ENCODE peak calls at places on chromosomes 1 and 21, in seven cellular contexts. One of them, this sample, is unnamed.

GRCh38 chr1:62727656-62728396 is 39.6 kb upstream of the DOCK7 start:
- DNase-seq in right lobe of liver: no peak
- DNase-seq in A549: no peak
- DNase-seq in thyroid gland: no peak
- DNase-seq in Peyer's patch: no peak
- DNase-seq in heart left ventricle: no peak
- DNase-seq in tibial nerve: no peak
- DNase-seq in this sample: no peak

GRCh38 chr1:198577444-198577843 is 37.0 kb upstream of the ATP6V1G3 start:
- DNase-seq in A549: no peak
- DNase-seq in right lobe of liver: no peak
- DNase-seq in tibial nerve: no peak
- DNase-seq in thyroid gland: no peak
- DNase-seq in heart left ventricle: no peak
- DNase-seq in Peyer's patch: no peak
- DNase-seq in this sample: no peak

GRCh38 chr1:40762144-40762923 is 21.3 kb upstream of the KCNQ4 start:
- DNase-seq in thyroid gland: no peak
- DNase-seq in tibial nerve: no peak
- DNase-seq in heart left ventricle: no peak
- DNase-seq in right lobe of liver: no peak
- DNase-seq in Peyer's patch: no peak
- DNase-seq in A549: no peak
- DNase-seq in this sample: no peak

GRCh38 chr1:15836772-15837669 is 10.5 kb upstream of the SPEN start:
- DNase-seq in Peyer's patch: peak
- DNase-seq in thyroid gland: no peak
- DNase-seq in A549: no peak
- DNase-seq in right lobe of liver: peak
- DNase-seq in tibial nerve: no peak
- DNase-seq in heart left ventricle: peak
- DNase-seq in this sample: peak

GRCh38 chr1:228243093-228243492 is 35.2 kb downstream of the OBSCN start:
- DNase-seq in tibial nerve: no peak
- DNase-seq in right lobe of liver: no peak
- DNase-seq in Peyer's patch: no peak
- DNase-seq in thyroid gland: no peak
- DNase-seq in heart left ventricle: no peak
- DNase-seq in A549: no peak
- DNase-seq in this sample: no peak

GRCh38 chr1:198889732-198890131 is 250.9 kb downstream of the PTPRC start:
- DNase-seq in Peyer's patch: no peak
- DNase-seq in tibial nerve: no peak
- DNase-seq in heart left ventricle: no peak
- DNase-seq in right lobe of liver: no peak
- DNase-seq in A549: no peak
- DNase-seq in thyroid gland: no peak
- DNase-seq in this sample: no peak

GRCh38 chr1:211609120-211610024 is 30.4 kb upstream of the SLC30A1 start:
- DNase-seq in heart left ventricle: no peak
- DNase-seq in A549: peak
- DNase-seq in thyroid gland: no peak
- DNase-seq in tibial nerve: no peak
- DNase-seq in Peyer's patch: peak
- DNase-seq in right lobe of liver: no peak
- DNase-seq in this sample: no peak

GRCh38 chr21:38095220-38095619 is 161.6 kb upstream of the KCNJ15 start:
- DNase-seq in thyroid gland: no peak
- DNase-seq in Peyer's patch: no peak
- DNase-seq in A549: peak
- DNase-seq in tibial nerve: no peak
- DNase-seq in heart left ventricle: no peak
- DNase-seq in right lobe of liver: no peak
- DNase-seq in this sample: no peak

GRCh38 chr1:30778156-30778978 is 20.8 kb upstream of the LAPTM5 start:
- DNase-seq in heart left ventricle: no peak
- DNase-seq in A549: peak
- DNase-seq in tibial nerve: no peak
- DNase-seq in Peyer's patch: no peak
- DNase-seq in thyroid gland: peak
- DNase-seq in right lobe of liver: peak
- DNase-seq in this sample: no peak

GRCh38 chr1:48093696-48094518 is 96.7 kb upstream of the TRABD2B start:
- DNase-seq in heart left ventricle: no peak
- DNase-seq in Peyer's patch: peak
- DNase-seq in thyroid gland: peak
- DNase-seq in A549: peak
- DNase-seq in tibial nerve: peak
- DNase-seq in right lobe of liver: peak
- DNase-seq in this sample: peak

GRCh38 chr1:221712198-221712684 is 29.6 kb downstream of the DUSP10 start:
- DNase-seq in thyroid gland: no peak
- DNase-seq in heart left ventricle: no peak
- DNase-seq in right lobe of liver: no peak
- DNase-seq in A549: peak
- DNase-seq in Peyer's patch: peak
- DNase-seq in tibial nerve: no peak
- DNase-seq in this sample: no peak

GRCh38 chr1:236692128-236692527 is 5.8 kb downstream of the ACTN2 start:
- DNase-seq in tibial nerve: no peak
- DNase-seq in A549: no peak
- DNase-seq in Peyer's patch: no peak
- DNase-seq in thyroid gland: no peak
- DNase-seq in heart left ventricle: no peak
- DNase-seq in right lobe of liver: no peak
- DNase-seq in this sample: no peak

GRCh38 chr1:18956189-18957135 is at the start of gene IFFO2:
- DNase-seq in Peyer's patch: peak
- DNase-seq in tibial nerve: peak
- DNase-seq in A549: peak
- DNase-seq in heart left ventricle: peak
- DNase-seq in right lobe of liver: peak
- DNase-seq in thyroid gland: peak
- DNase-seq in this sample: peak

GRCh38 chr1:230507671-230508407 is 81.7 kb upstream of the PGBD5 start:
- DNase-seq in Peyer's patch: no peak
- DNase-seq in thyroid gland: peak
- DNase-seq in tibial nerve: no peak
- DNase-seq in A549: no peak
- DNase-seq in right lobe of liver: no peak
- DNase-seq in heart left ventricle: no peak
- DNase-seq in this sample: no peak

GRCh38 chr1:230797376-230798186 is 50.4 kb downstream of the CAPN9 start:
- DNase-seq in right lobe of liver: no peak
- DNase-seq in heart left ventricle: no peak
- DNase-seq in Peyer's patch: peak
- DNase-seq in thyroid gland: peak
- DNase-seq in tibial nerve: peak
- DNase-seq in A549: peak
- DNase-seq in this sample: peak

GRCh38 chr1:9331558-9332346 is 39.1 kb downstream of the SPSB1 start:
- DNase-seq in tibial nerve: no peak
- DNase-seq in A549: peak
- DNase-seq in right lobe of liver: no peak
- DNase-seq in thyroid gland: no peak
- DNase-seq in Peyer's patch: no peak
- DNase-seq in heart left ventricle: no peak
- DNase-seq in this sample: no peak

GRCh38 chr21:34807146-34807880 is 138.5 kb downstream of the CLIC6 start:
- DNase-seq in tibial nerve: no peak
- DNase-seq in heart left ventricle: no peak
- DNase-seq in Peyer's patch: peak
- DNase-seq in right lobe of liver: no peak
- DNase-seq in thyroid gland: no peak
- DNase-seq in A549: peak
- DNase-seq in this sample: no peak

GRCh38 chr1:86913399-86913895 is 479 bp downstream of the SELENOF start:
- DNase-seq in A549: peak
- DNase-seq in tibial nerve: peak
- DNase-seq in heart left ventricle: no peak
- DNase-seq in thyroid gland: peak
- DNase-seq in Peyer's patch: peak
- DNase-seq in right lobe of liver: no peak
- DNase-seq in this sample: no peak

GRCh38 chr1:227317541-227318002 is 720 bp downstream of the CDC42BPA start:
- DNase-seq in right lobe of liver: peak
- DNase-seq in tibial nerve: peak
- DNase-seq in thyroid gland: peak
- DNase-seq in Peyer's patch: no peak
- DNase-seq in heart left ventricle: no peak
- DNase-seq in A549: peak
- DNase-seq in this sample: peak

DNA sequence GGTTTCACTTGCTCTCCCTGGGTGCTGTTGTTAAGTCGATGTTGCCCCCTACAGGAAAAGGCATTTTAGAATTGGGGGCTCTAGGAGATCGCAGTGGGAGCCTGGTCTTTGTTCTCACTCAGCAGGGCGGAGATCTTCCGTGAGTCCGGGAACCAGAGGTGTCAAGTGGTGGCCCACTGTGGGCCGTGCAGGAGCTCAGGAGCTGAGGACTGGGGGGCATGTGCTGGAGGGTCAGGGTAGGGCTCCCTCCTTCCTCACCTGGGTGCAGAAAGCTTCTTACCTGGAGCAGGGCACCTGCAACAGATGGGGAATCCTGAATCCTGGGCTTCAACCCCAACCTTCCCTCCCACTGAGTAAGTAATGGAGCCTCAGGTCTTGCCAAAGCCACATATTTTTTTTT is 392.7 kb downstream of the NPHP4 start:
- DNase-seq in right lobe of liver: no peak
- DNase-seq in thyroid gland: no peak
- DNase-seq in A549: no peak
- DNase-seq in heart left ventricle: no peak
- DNase-seq in tibial nerve: no peak
- DNase-seq in Peyer's patch: no peak
- DNase-seq in this sample: no peak
- H3K27ac ChIP-seq in right lobe of liver: no peak
- H3K27ac ChIP-seq in thyroid gland: no peak
- H3K27ac ChIP-seq in A549: no peak
- H3K27ac ChIP-seq in heart left ventricle: no peak
- H3K27ac ChIP-seq in tibial nerve: no peak
- H3K27ac ChIP-seq in Peyer's patch: no peak
- H3K27ac ChIP-seq in this sample: no peak

GRCh38 chr1:167936068-167936929 is at the start of gene DCAF6:
- DNase-seq in A549: peak
- DNase-seq in Peyer's patch: peak
- DNase-seq in tibial nerve: peak
- DNase-seq in heart left ventricle: peak
- DNase-seq in right lobe of liver: peak
- DNase-seq in thyroid gland: peak
- DNase-seq in this sample: peak
- TF ChIP-seq POLR2A in A549: peak
- TF ChIP-seq POLR2A in Peyer's patch: peak
- TF ChIP-seq POLR2A in tibial nerve: peak
- TF ChIP-seq POLR2A in heart left ventricle: peak
- TF ChIP-seq POLR2A in right lobe of liver: peak
- TF ChIP-seq POLR2A in thyroid gland: peak
- TF ChIP-seq POLR2A in this sample: peak

DNA sequence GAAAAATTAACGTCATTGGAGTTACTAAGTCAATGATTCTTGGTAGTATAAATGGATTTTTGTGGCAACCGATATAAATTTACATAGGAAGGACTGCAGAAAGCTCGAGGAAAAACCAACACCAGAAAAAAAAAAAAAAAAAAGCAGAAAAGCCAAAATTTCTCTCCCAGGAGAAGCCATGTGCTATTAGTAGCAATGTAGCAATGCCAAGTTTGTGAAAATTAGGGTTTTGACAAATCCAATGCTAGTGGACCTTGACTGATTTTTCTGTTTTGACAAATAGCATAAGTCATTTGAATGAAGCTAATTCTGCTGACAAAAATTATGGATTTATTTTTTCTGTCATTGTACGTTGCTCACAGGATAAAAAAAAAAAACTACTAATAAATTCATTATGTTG is 1561.9 kb downstream of the MRPL39 start:
- DNase-seq in Peyer's patch: no peak
- DNase-seq in right lobe of liver: no peak
- DNase-seq in thyroid gland: no peak
- DNase-seq in tibial nerve: no peak
- DNase-seq in A549: no peak
- DNase-seq in heart left ventricle: no peak
- DNase-seq in this sample: no peak
- H3K27ac ChIP-seq in Peyer's patch: no peak
- H3K27ac ChIP-seq in right lobe of liver: no peak
- H3K27ac ChIP-seq in thyroid gland: no peak
- H3K27ac ChIP-seq in tibial nerve: no peak
- H3K27ac ChIP-seq in A549: no peak
- H3K27ac ChIP-seq in heart left ventricle: no peak
- H3K27ac ChIP-seq in this sample: no peak

GRCh38 chr1:148388260-148389026 is 94.7 kb downstream of the PPIAL4G start:
- DNase-seq in A549: peak
- DNase-seq in tibial nerve: peak
- DNase-seq in Peyer's patch: peak
- DNase-seq in heart left ventricle: peak
- DNase-seq in thyroid gland: peak
- DNase-seq in right lobe of liver: peak
- DNase-seq in this sample: peak
- TF ChIP-seq POLR2A in A549: peak
- TF ChIP-seq POLR2A in tibial nerve: peak
- TF ChIP-seq POLR2A in Peyer's patch: peak
- TF ChIP-seq POLR2A in heart left ventricle: no peak
- TF ChIP-seq POLR2A in thyroid gland: peak
- TF ChIP-seq POLR2A in right lobe of liver: peak
- TF ChIP-seq POLR2A in this sample: peak